ENCODE peak calls at places on chromosomes 12 and 14, in four cellular contexts. One of them, this sample, is unnamed.

GRCh38 chr12:57735198-57735855 is 3.2 kb downstream of the AGAP2 start:
- DNase-seq in HepG2: peak
- DNase-seq in GM12878: no peak
- DNase-seq in WTC11: no peak
- DNase-seq in this sample: no peak

GRCh38 chr14:103259801-103260628 is 74.0 kb upstream of the EIF5 start:
- DNase-seq in WTC11: no peak
- DNase-seq in HepG2: no peak
- DNase-seq in GM12878: no peak
- DNase-seq in this sample: no peak

GRCh38 chr12:77388611-77389265 is 323.4 kb upstream of the E2F7 start:
- DNase-seq in GM12878: no peak
- DNase-seq in WTC11: no peak
- DNase-seq in HepG2: no peak
- DNase-seq in this sample: no peak

GRCh38 chr12:79737875-79738718 is 47.3 kb upstream of the PAWR start:
- DNase-seq in HepG2: peak
- DNase-seq in WTC11: no peak
- DNase-seq in GM12878: peak
- DNase-seq in this sample: peak

GRCh38 chr14:22463763-22464173 is 125.3 kb downstream of the DAD1 start:
- DNase-seq in WTC11: no peak
- DNase-seq in HepG2: peak
- DNase-seq in GM12878: no peak
- DNase-seq in this sample: no peak

GRCh38 chr14:92740440-92740839 is 8.0 kb downstream of the LGMN start:
- DNase-seq in GM12878: no peak
- DNase-seq in HepG2: no peak
- DNase-seq in WTC11: no peak
- DNase-seq in this sample: no peak

GRCh38 chr14:102939820-102940561 is 17.5 kb downstream of the AMN start:
- DNase-seq in WTC11: no peak
- DNase-seq in HepG2: no peak
- DNase-seq in GM12878: no peak
- DNase-seq in this sample: no peak

GRCh38 chr14:60753264-60754126 is 18.9 kb downstream of the MNAT1 start:
- DNase-seq in GM12878: peak
- DNase-seq in HepG2: no peak
- DNase-seq in WTC11: no peak
- DNase-seq in this sample: peak

GRCh38 chr14:22882529-22883190 is 362 bp upstream of the REM2 start:
- DNase-seq in HepG2: no peak
- DNase-seq in GM12878: no peak
- DNase-seq in WTC11: peak
- DNase-seq in this sample: peak

GRCh38 chr14:61388173-61388975 is 67.0 kb downstream of the PRKCH start:
- DNase-seq in GM12878: peak
- DNase-seq in WTC11: no peak
- DNase-seq in HepG2: no peak
- DNase-seq in this sample: no peak

GRCh38 chr14:50225974-50226297 is 5.4 kb downstream of the SOS2 start:
- DNase-seq in HepG2: no peak
- DNase-seq in GM12878: no peak
- DNase-seq in WTC11: no peak
- DNase-seq in this sample: peak

GRCh38 chr12:8065991-8066594 is at the start of gene C3AR1:
- DNase-seq in HepG2: no peak
- DNase-seq in GM12878: no peak
- DNase-seq in WTC11: no peak
- DNase-seq in this sample: no peak

GRCh38 chr14:105117257-105117646 is 51.3 kb downstream of the JAG2 start:
- DNase-seq in WTC11: no peak
- DNase-seq in GM12878: no peak
- DNase-seq in HepG2: no peak
- DNase-seq in this sample: no peak

GRCh38 chr14:28635387-28635786 is 131.2 kb upstream of the FOXG1 start:
- DNase-seq in GM12878: no peak
- DNase-seq in WTC11: no peak
- DNase-seq in HepG2: peak
- DNase-seq in this sample: peak

GRCh38 chr12:32918890-32919791 is 22.6 kb upstream of the PKP2 start:
- DNase-seq in HepG2: peak
- DNase-seq in GM12878: no peak
- DNase-seq in WTC11: no peak
- DNase-seq in this sample: peak

GRCh38 chr14:45970589-45970988 is 681.0 kb downstream of the RPL10L start:
- DNase-seq in GM12878: no peak
- DNase-seq in HepG2: no peak
- DNase-seq in WTC11: no peak
- DNase-seq in this sample: no peak

GRCh38 chr12:104686196-104686595 is 229.4 kb downstream of the CHST11 start:
- DNase-seq in WTC11: no peak
- DNase-seq in HepG2: no peak
- DNase-seq in GM12878: no peak
- DNase-seq in this sample: no peak

GRCh38 chr12:91565246-91565645 is 382.6 kb upstream of the DCN start:
- DNase-seq in HepG2: no peak
- DNase-seq in GM12878: no peak
- DNase-seq in WTC11: no peak
- DNase-seq in this sample: peak

GRCh38 chr14:20219033-20219432 is 4.5 kb upstream of the OR11H6 start:
- DNase-seq in WTC11: no peak
- DNase-seq in GM12878: no peak
- DNase-seq in HepG2: no peak
- DNase-seq in this sample: no peak

GRCh38 chr12:57803317-57803893 is 15.1 kb downstream of the AVIL start:
- DNase-seq in HepG2: peak
- DNase-seq in GM12878: no peak
- DNase-seq in WTC11: peak
- DNase-seq in this sample: peak

GRCh38 chr14:65922166-65922565 is 509.6 kb downstream of the FUT8 start:
- DNase-seq in GM12878: no peak
- DNase-seq in WTC11: no peak
- DNase-seq in HepG2: no peak
- DNase-seq in this sample: no peak

GRCh38 chr14:65928995-65929394 is 516.5 kb downstream of the FUT8 start:
- DNase-seq in WTC11: no peak
- DNase-seq in HepG2: no peak
- DNase-seq in GM12878: no peak
- DNase-seq in this sample: no peak

GRCh38 chr14:65926504-65926903 is 514.0 kb downstream of the FUT8 start:
- DNase-seq in GM12878: no peak
- DNase-seq in WTC11: peak
- DNase-seq in HepG2: no peak
- DNase-seq in this sample: no peak

GRCh38 chr14:65927871-65928270 is 515.3 kb downstream of the FUT8 start:
- DNase-seq in WTC11: peak
- DNase-seq in GM12878: no peak
- DNase-seq in HepG2: no peak
- DNase-seq in this sample: peak

GRCh38 chr14:65926935-65927700 is 514.6 kb downstream of the FUT8 start:
- DNase-seq in WTC11: no peak
- DNase-seq in HepG2: no peak
- DNase-seq in GM12878: no peak
- DNase-seq in this sample: no peak
- TF ChIP-seq ESRRA in WTC11: no peak
- TF ChIP-seq ESRRA in HepG2: no peak
- TF ChIP-seq ESRRA in GM12878: no peak
- TF ChIP-seq ESRRA in this sample: no peak

DNA sequence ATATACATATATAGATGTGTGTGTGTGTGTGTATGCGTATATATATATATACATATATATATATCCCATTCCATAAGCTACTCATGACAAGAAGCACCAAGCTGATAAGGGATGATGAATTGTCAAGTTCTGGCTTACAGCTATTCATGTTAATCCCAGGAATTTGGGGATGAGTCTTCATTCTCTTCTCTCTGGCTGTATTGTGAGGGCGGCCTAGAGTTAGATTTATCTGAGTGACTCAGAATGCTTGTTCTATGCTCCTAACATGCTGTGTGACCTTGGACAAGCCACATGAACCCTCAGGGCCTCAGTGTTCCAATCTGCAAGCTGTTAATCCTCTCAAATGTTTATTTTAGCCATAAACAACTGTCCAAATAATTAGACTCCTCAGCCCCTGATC is 749.0 kb downstream of the MED13L start:
- DNase-seq in GM12878: no peak
- DNase-seq in WTC11: no peak
- DNase-seq in HepG2: no peak
- DNase-seq in this sample: no peak
- TF ChIP-seq SP1 in GM12878: no peak
- TF ChIP-seq SP1 in WTC11: no peak
- TF ChIP-seq SP1 in HepG2: no peak
- TF ChIP-seq SP1 in this sample: no peak

GRCh38 chr12:46674818-46675217 is 151.0 kb downstream of the SLC38A4 start:
- DNase-seq in GM12878: no peak
- DNase-seq in WTC11: no peak
- DNase-seq in HepG2: no peak
- DNase-seq in this sample: no peak

GRCh38 chr12:46676797-46677520 is 148.8 kb downstream of the SLC38A4 start:
- DNase-seq in HepG2: no peak
- DNase-seq in WTC11: no peak
- DNase-seq in GM12878: no peak
- DNase-seq in this sample: no peak

GRCh38 chr12:46674126-46674525 is 151.7 kb downstream of the SLC38A4 start:
- DNase-seq in GM12878: no peak
- DNase-seq in HepG2: no peak
- DNase-seq in WTC11: no peak
- DNase-seq in this sample: no peak

GRCh38 chr12:46676396-46676795 is 149.4 kb downstream of the SLC38A4 start:
- DNase-seq in WTC11: no peak
- DNase-seq in HepG2: no peak
- DNase-seq in GM12878: no peak
- DNase-seq in this sample: no peak

DNA sequence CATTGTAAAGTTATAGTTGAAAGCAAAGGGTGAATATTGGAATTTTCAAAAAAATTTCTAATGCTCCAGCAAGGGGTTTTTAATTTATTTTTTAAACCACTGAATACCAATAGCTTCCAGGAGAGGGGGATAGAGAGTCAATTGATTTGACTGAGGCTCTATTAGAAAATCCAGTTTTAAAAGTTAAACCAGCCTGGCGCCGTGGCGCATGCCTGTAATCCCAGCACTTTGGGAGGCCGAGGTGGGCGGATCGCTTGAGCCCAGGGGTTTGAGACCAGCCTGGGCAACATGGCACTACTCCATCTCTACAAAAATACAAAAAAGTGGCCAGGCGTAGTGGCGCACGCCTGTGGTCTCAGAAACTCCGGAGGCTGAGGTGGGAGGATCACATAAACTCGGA is 150.1 kb downstream of the SLC38A4 start:
- DNase-seq in WTC11: peak
- DNase-seq in GM12878: no peak
- DNase-seq in HepG2: peak
- DNase-seq in this sample: peak
- TF ChIP-seq ESRRA in WTC11: no peak
- TF ChIP-seq ESRRA in GM12878: no peak
- TF ChIP-seq ESRRA in HepG2: no peak
- TF ChIP-seq ESRRA in this sample: no peak

GRCh38 chr14:31232081-31232480 is 24.5 kb upstream of the HECTD1 start:
- DNase-seq in HepG2: no peak
- DNase-seq in WTC11: no peak
- DNase-seq in GM12878: no peak
- DNase-seq in this sample: no peak

GRCh38 chr14:31230559-31230958 is 23.0 kb upstream of the HECTD1 start:
- DNase-seq in GM12878: no peak
- DNase-seq in WTC11: no peak
- DNase-seq in HepG2: no peak
- DNase-seq in this sample: no peak

GRCh38 chr14:31229009-31229408 is 21.4 kb upstream of the HECTD1 start:
- DNase-seq in HepG2: no peak
- DNase-seq in GM12878: no peak
- DNase-seq in WTC11: no peak
- DNase-seq in this sample: no peak

GRCh38 chr14:31228533-31228932 is 20.9 kb upstream of the HECTD1 start:
- DNase-seq in WTC11: no peak
- DNase-seq in HepG2: no peak
- DNase-seq in GM12878: no peak
- DNase-seq in this sample: no peak

DNA sequence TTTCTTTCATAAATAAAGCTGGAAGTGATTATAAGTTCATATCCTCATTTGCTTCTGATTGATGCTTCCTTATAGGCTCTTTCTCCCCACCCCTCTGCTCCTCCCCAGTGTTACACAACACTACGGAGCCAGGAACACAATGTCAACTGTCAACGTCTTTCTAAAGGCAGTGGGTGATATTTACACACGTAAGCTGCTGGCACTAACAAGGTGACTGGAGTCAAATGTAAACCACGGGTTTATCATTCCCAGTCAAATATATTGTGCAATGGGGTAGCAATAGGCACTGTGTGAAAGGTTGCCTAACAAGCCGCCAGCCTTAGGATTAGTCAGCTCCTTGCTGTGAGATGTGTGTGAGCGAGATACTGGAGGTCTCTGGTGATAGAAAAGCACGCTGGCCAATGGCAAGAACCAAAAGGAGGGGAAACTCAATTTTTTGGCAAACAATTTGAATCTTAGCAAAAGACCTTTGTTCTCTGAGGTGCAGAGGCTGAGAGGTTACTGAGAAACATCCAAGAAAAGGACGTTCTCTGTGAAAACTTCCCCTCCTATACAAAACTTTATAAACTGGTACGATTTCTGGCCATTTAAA is 22.1 kb upstream of the HECTD1 start:
- DNase-seq in WTC11: no peak
- DNase-seq in GM12878: no peak
- DNase-seq in HepG2: peak
- DNase-seq in this sample: peak
- TF ChIP-seq SP1 in WTC11: no peak
- TF ChIP-seq SP1 in GM12878: no peak
- TF ChIP-seq SP1 in HepG2: no peak
- TF ChIP-seq SP1 in this sample: peak

GRCh38 chr12:19168634-19169033 is 39.1 kb downstream of the PLEKHA5 start:
- DNase-seq in WTC11: no peak
- DNase-seq in GM12878: no peak
- DNase-seq in HepG2: no peak
- DNase-seq in this sample: no peak
- TF ChIP-seq ESRRA in WTC11: no peak
- TF ChIP-seq ESRRA in GM12878: no peak
- TF ChIP-seq ESRRA in HepG2: no peak
- TF ChIP-seq ESRRA in this sample: no peak

DNA sequence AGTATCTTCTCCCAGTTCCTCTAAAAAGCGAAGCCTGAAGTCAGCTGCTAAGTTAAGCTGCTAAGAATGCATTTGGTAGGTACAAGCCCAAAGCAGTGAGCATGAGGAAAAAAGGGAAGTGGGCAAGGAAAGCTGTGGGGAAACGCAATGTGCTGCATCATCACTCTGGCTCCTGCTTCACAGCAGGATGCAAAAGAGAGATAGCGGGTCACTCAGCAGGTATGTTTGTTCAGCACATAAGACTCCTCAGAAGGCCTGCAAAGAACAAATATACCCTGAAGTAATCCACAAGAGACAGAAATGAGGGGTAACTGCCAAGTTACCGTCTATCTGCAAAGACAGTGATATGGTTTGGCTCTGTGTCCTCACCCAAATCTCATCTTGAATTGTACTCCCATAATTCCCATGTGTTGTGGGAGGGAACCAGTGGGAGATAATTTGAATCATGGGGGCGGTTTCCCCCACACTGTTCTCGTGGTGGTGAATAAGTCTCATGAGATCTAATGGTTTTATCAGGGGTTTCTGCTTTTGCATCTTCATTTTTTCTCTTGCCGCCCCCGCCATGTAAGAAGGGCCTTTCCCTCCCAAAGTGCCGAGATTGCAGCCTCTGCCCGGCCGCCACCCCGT is 127.4 kb upstream of the EGLN3 start:
- DNase-seq in HepG2: no peak
- DNase-seq in GM12878: no peak
- DNase-seq in WTC11: no peak
- DNase-seq in this sample: peak
- TF ChIP-seq SP1 in HepG2: no peak
- TF ChIP-seq SP1 in GM12878: no peak
- TF ChIP-seq SP1 in WTC11: no peak
- TF ChIP-seq SP1 in this sample: no peak